ENCODE peak calls at places on chromosomes 13 and 19, in seven cellular contexts. C is activated CD8-positive, alpha-beta memory T cell treated with anti-CD3 and anti-CD28 coated beads for 1 hour; H is cardiac fibroblast; K is EL; I is SW 1271; D is adrenal gland; N is NCI-H510A treated with DMSO at 0.1 percent for 48 hours. E is an unnamed sample.

GRCh38 chr13:101170306-101170705 is 246.0 kb downstream of the NALCN start:
- DNase-seq in H (no peak), C (no peak), D (no peak), I (no peak), N (no peak), K (no peak), E (no peak)

GRCh38 chr19:52626915-52627314 is 11.2 kb downstream of the ZNF83 start:
- DNase-seq in I (no peak), C (no peak), D (peak), H (no peak), N (no peak), K (no peak), E (no peak)

GRCh38 chr13:110250258-110250891 is 56.6 kb downstream of the COL4A1 start:
- DNase-seq in C (no peak), H (peak), N (no peak), I (no peak), K (peak), D (peak), E (peak)

GRCh38 chr13:101455863-101456262 is 3.4 kb downstream of the ITGBL1 start:
- DNase-seq in D (no peak), N (no peak), I (peak), C (no peak), H (peak), K (peak), E (peak)

GRCh38 chr19:5145521-5146511 is 176.9 kb downstream of the KDM4B start:
- DNase-seq in K (no peak), H (no peak), I (no peak), C (no peak), D (no peak), N (no peak), E (no peak)

GRCh38 chr19:46271488-46272197 is 25.2 kb upstream of the HIF3A start:
- DNase-seq in N (no peak), C (no peak), K (peak), D (peak), I (peak), H (peak), E (peak)

GRCh38 chr19:55189424-55189823 is 9.3 kb upstream of the SYT5 start:
- DNase-seq in K (peak), C (no peak), H (peak), N (no peak), D (no peak), I (peak), E (peak)

GRCh38 chr13:81171065-81171647 is 830.2 kb upstream of the SPRY2 start:
- DNase-seq in K (peak), I (no peak), N (peak), D (no peak), H (peak), C (no peak), E (no peak)

GRCh38 chr19:55447421-55448174 is 4.5 kb upstream of the SHISA7 start:
- DNase-seq in H (peak), K (peak), D (peak), I (no peak), N (peak), C (no peak), E (no peak)

GRCh38 chr13:95355491-95355890 is 54.2 kb upstream of the ABCC4 start:
- DNase-seq in H (peak), C (no peak), D (no peak), I (no peak), N (no peak), K (peak), E (peak)

GRCh38 chr19:38033658-38034150 is 126.7 kb downstream of the SIPA1L3 start:
- DNase-seq in N (peak), K (no peak), H (peak), D (no peak), I (no peak), C (no peak), E (no peak)

GRCh38 chr13:26971990-26972888 is 199.4 kb downstream of the USP12 start:
- DNase-seq in D (no peak), N (peak), H (peak), C (no peak), I (peak), K (peak), E (no peak)

GRCh38 chr13:27971236-27971645 is 2.1 kb upstream of the CDX2 start:
- DNase-seq in K (no peak), H (no peak), N (no peak), I (no peak), C (no peak), D (no peak), E (no peak)

GRCh38 chr13:99677388-99677951 is 176.2 kb downstream of the TM9SF2 start:
- DNase-seq in I (no peak), K (no peak), C (no peak), H (no peak), D (no peak), N (no peak), E (no peak)

GRCh38 chr19:4967738-4968461 is 1.0 kb upstream of the KDM4B start:
- DNase-seq in K (peak), D (no peak), N (no peak), I (no peak), C (no peak), H (peak), E (peak)

GRCh38 chr13:92175330-92175729 is 776.9 kb downstream of the GPC5 start:
- DNase-seq in I (peak), H (peak), N (peak), K (peak), C (no peak), D (peak), E (peak)

GRCh38 chr13:69374036-69374435 is 733.6 kb upstream of the ATXN8OS start:
- DNase-seq in H (no peak), I (no peak), K (no peak), C (no peak), N (no peak), D (no peak), E (no peak)

GRCh38 chr13:51520524-51520923 is 63.7 kb upstream of the WDFY2 start:
- DNase-seq in D (no peak), C (no peak), K (peak), N (no peak), H (peak), I (no peak), E (peak)